ENCODE peak calls at places on chromosomes 13 and 19, in ten cellular contexts. A is cardiac muscle cell, V is stomach, Y is HFF-Myc, G is HFFc6, Z is fibroblast of the aortic adventitia, B is PC-9, F is GM12865, L is AG10803, K is AG09309. S is an unnamed sample.

GRCh38 chr19:18306209-18306902 is 16.5 kb downstream of the LSM4 start:
- DNase-seq in A (no peak), G (no peak), V (no peak), F (peak), B (no peak), K (no peak), Z (no peak), Y (no peak), L (no peak), S (no peak)

GRCh38 chr13:29925457-29925856 is 75.0 kb upstream of the UBL3 start:
- DNase-seq in B (peak), Z (peak), V (peak), Y (no peak), A (peak), K (peak), F (no peak), G (peak), L (peak), S (no peak)

GRCh38 chr19:15469513-15470297 is 5.4 kb upstream of the RASAL3 start:
- DNase-seq in A (peak), Z (no peak), V (no peak), K (no peak), B (no peak), L (no peak), F (peak), Y (no peak), G (no peak), S (no peak)

GRCh38 chr19:4152241-4152998 is 1.0 kb upstream of the CREB3L3 start:
- DNase-seq in G (no peak), Y (no peak), V (no peak), F (no peak), Z (no peak), B (no peak), L (no peak), K (no peak), A (no peak), S (no peak)

GRCh38 chr13:73922728-73923393 is 211.3 kb downstream of the KLF12 start:
- DNase-seq in Y (no peak), F (no peak), K (no peak), A (peak), Z (peak), L (no peak), V (no peak), B (no peak), G (peak), S (no peak)

GRCh38 chr19:48117515-48118330 is 7.1 kb upstream of the PLA2G4C start:
- DNase-seq in Y (no peak), A (no peak), K (no peak), L (no peak), G (no peak), Z (no peak), V (no peak), B (no peak), F (no peak), S (no peak)

GRCh38 chr19:1081301-1082164 is 13.6 kb downstream of the POLR2E start:
- DNase-seq in B (no peak), F (no peak), K (no peak), G (no peak), L (no peak), Y (no peak), V (no peak), A (no peak), Z (no peak), S (no peak)

GRCh38 chr13:112968380-112968909 is 569 bp upstream of the MCF2L start:
- DNase-seq in B (no peak), A (no peak), V (peak), F (peak), K (no peak), L (no peak), Y (no peak), Z (no peak), G (no peak), S (peak)

GRCh38 chr13:37534181-37534580 is 64.4 kb downstream of the POSTN start:
- DNase-seq in L (peak), A (peak), B (no peak), Z (peak), V (no peak), Y (no peak), F (no peak), G (peak), K (peak), S (no peak)

GRCh38 chr13:113880651-113881611 is 17.1 kb upstream of the GAS6 start:
- DNase-seq in Z (no peak), G (no peak), L (no peak), B (no peak), Y (no peak), K (no peak), V (no peak), F (peak), A (no peak), S (no peak)

GRCh38 chr19:40612831-40613668 is 11.9 kb downstream of the LTBP4 start:
- DNase-seq in G (no peak), Y (no peak), L (no peak), B (peak), Z (no peak), F (peak), K (no peak), V (peak), A (peak), S (peak)

GRCh38 chr13:80979035-80979641 is 638.2 kb upstream of the SPRY2 start:
- DNase-seq in K (peak), F (peak), Z (peak), Y (peak), G (peak), B (no peak), A (peak), L (peak), V (peak), S (peak)

GRCh38 chr13:59478908-59479307 is 684.8 kb downstream of the DIAPH3 start:
- DNase-seq in G (no peak), Y (no peak), B (no peak), L (no peak), A (no peak), F (no peak), V (no peak), K (no peak), Z (no peak), S (no peak)

GRCh38 chr13:38636756-38637155 is 50.1 kb upstream of the FREM2 start:
- DNase-seq in L (no peak), F (no peak), G (no peak), V (peak), B (peak), Z (no peak), K (no peak), Y (no peak), A (no peak), S (peak)

GRCh38 chr13:93039131-93039530 is 187.5 kb upstream of the GPC6 start:
- DNase-seq in Z (peak), G (no peak), V (no peak), F (no peak), L (peak), A (peak), B (no peak), K (peak), Y (no peak), S (no peak)

GRCh38 chr13:100361504-100361903 is 227.1 kb downstream of the GGACT start:
- DNase-seq in L (peak), A (peak), F (no peak), K (no peak), Z (peak), B (no peak), V (no peak), Y (no peak), G (no peak), S (no peak)

GRCh38 chr19:2278504-2279158 is 3.3 kb downstream of the PEAK3 start:
- DNase-seq in G (no peak), K (no peak), Y (no peak), L (no peak), Z (no peak), A (no peak), F (no peak), B (no peak), V (no peak), S (no peak)

GRCh38 chr19:7295912-7296486 is 1.8 kb upstream of the INSR start:
- DNase-seq in G (no peak), K (no peak), V (no peak), L (no peak), A (no peak), Z (no peak), B (peak), Y (no peak), F (no peak), S (no peak)

GRCh38 chr13:30600470-30600869 is 17.2 kb upstream of the USPL1 start:
- DNase-seq in V (no peak), Z (no peak), L (no peak), Y (no peak), B (no peak), A (peak), F (no peak), K (no peak), G (no peak), S (no peak)

GRCh38 chr19:6963259-6963852 is 57.9 kb downstream of the MBD3L2B start:
- DNase-seq in V (no peak), Y (no peak), Z (no peak), F (no peak), K (no peak), L (no peak), G (no peak), B (no peak), A (no peak), S (no peak)

GRCh38 chr13:40982772-40983171 is 36.3 kb downstream of the ELF1 start:
- DNase-seq in Z (peak), K (no peak), L (peak), V (no peak), B (no peak), A (peak), G (no peak), F (peak), Y (no peak), S (no peak)

GRCh38 chr19:31438401-31439269 is 89.4 kb upstream of the TSHZ3 start:
- DNase-seq in G (no peak), L (no peak), F (no peak), Y (no peak), Z (no peak), B (no peak), A (no peak), K (no peak), V (no peak), S (no peak)

GRCh38 chr13:20136781-20137703 is 23.8 kb downstream of the GJA3 start:
- DNase-seq in F (peak), Y (no peak), A (peak), K (no peak), G (no peak), B (no peak), V (peak), L (no peak), Z (no peak), S (peak)

GRCh38 chr13:33751151-33751550 is 66.8 kb upstream of the RFC3 start:
- DNase-seq in Z (peak), V (no peak), K (peak), G (peak), F (no peak), A (peak), L (peak), B (peak), Y (no peak), S (no peak)

GRCh38 chr13:23175920-23176319 is 4.9 kb upstream of the SGCG start:
- DNase-seq in Y (no peak), L (no peak), F (no peak), G (no peak), B (no peak), K (no peak), Z (peak), A (peak), V (no peak), S (no peak)
- TF ChIP-seq CTCF in Y (no peak), L (peak), F (peak), G (peak), B (peak), K (peak), Z (peak), A (peak), V (no peak), S (peak)

GRCh38 chr19:56253737-56254136 is 18.8 kb upstream of the EDDM13 start:
- DNase-seq in G (peak), B (no peak), V (no peak), K (peak), Z (peak), L (peak), A (peak), Y (peak), F (peak), S (peak)
- TF ChIP-seq CTCF in G (peak), B (peak), V (peak), K (peak), Z (peak), L (peak), A (peak), Y (no peak), F (peak), S (peak)

GRCh38 chr13:94112731-94113130 is 366.8 kb downstream of the DCT start:
- DNase-seq in V (no peak), Z (no peak), G (no peak), B (no peak), Y (no peak), K (no peak), L (no peak), F (no peak), A (no peak), S (no peak)
- TF ChIP-seq CTCF in V (no peak), Z (no peak), G (peak), B (no peak), Y (peak), K (no peak), L (no peak), F (no peak), A (no peak), S (no peak)

DNA sequence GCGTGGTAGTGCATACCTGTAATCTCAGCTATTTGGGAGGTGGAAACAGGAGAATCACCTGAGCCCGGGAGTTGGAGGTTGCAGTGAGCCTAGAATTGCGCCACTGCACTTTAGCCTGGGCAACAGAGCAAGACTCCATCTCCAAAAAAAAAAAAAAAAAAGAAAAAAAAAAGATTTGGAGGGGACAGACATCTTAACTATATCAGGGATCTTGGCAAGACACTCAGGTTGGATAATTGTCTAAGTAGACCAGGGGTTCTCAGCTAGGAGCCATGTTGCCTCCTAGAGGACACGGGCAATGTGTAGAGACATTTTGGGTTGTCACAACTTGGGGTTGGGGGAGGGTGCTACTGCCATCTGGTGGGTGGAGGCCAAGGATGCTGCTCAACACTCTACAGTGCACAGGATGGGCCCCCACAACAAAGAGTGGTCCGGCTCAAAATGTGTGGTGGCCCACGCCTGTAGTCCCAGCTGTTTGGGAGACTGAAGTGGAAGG is 1.9 kb upstream of the ZNF580 start:
- DNase-seq in L (peak), G (peak), F (peak), V (no peak), Z (no peak), Y (no peak), B (peak), K (no peak), A (peak), S (peak)
- TF ChIP-seq CTCF in L (peak), G (peak), F (peak), V (no peak), Z (peak), Y (peak), B (peak), K (peak), A (peak), S (peak)

S was measured in Caco-2.